ENCODE peak calls at places on chromosomes 12 and 14, in four cellular contexts. U, I, S and L are unnamed samples.

GRCh38 chr12:95784886-95785285 is 5.7 kb downstream of the NTN4 start:
- DNase-seq in U (no peak), I (no peak), S (no peak), L (no peak)

GRCh38 chr12:55034218-55034617 is 14.4 kb downstream of the NEUROD4 start:
- DNase-seq in I (no peak), S (no peak), U (no peak), L (no peak)

GRCh38 chr12:57086951-57087688 is 1.8 kb upstream of the NAB2 start:
- DNase-seq in I (peak; percentile 93), U (peak; percentile 84), S (peak; percentile 78), L (peak; percentile 52)

GRCh38 chr12:50224026-50224692 is 57.0 kb upstream of the CERS5 start:
- DNase-seq in S (no peak), U (peak; percentile 85), I (peak; percentile 61), L (peak; percentile 85)

GRCh38 chr12:130064999-130065398 is 97.3 kb upstream of the FZD10 start:
- DNase-seq in U (peak; percentile 58), I (no peak), S (no peak), L (no peak)

GRCh38 chr12:118061876-118062791 is 1.2 kb upstream of the WSB2 start:
- DNase-seq in U (peak; percentile 93), S (peak; percentile 35), I (peak; percentile 58), L (peak; percentile 62)

GRCh38 chr14:69619007-69619406 is 7.6 kb downstream of the SUSD6 start:
- DNase-seq in I (no peak), S (no peak), U (no peak), L (no peak)

GRCh38 chr12:116492703-116493324 is 66.4 kb upstream of the MAP1LC3B2 start:
- DNase-seq in I (peak; percentile 81), U (peak; percentile 88), S (no peak), L (no peak)

GRCh38 chr12:75979181-75979580 is 52.4 kb downstream of the PHLDA1 start:
- DNase-seq in U (no peak), S (no peak), I (peak; percentile 66), L (no peak)

GRCh38 chr14:88044782-88045446 is 40.0 kb downstream of the GPR65 start:
- DNase-seq in I (no peak), S (no peak), U (no peak), L (no peak)

GRCh38 chr14:74616996-74617700 is 5.1 kb upstream of the LTBP2 start:
- DNase-seq in I (no peak), U (peak; percentile 73), S (no peak), L (no peak)

GRCh38 chr14:69879175-69880047 is at the start of gene SMOC1:
- DNase-seq in I (peak; percentile 79), U (peak; percentile 73), S (peak; percentile 81), L (peak; percentile 15)

GRCh38 chr12:31897791-31898503 is 61.3 kb upstream of the RESF1 start:
- DNase-seq in I (no peak), S (no peak), U (peak; percentile 76), L (no peak)

GRCh38 chr14:36207500-36207899 is 31.0 kb upstream of the PTCSC3 start:
- DNase-seq in S (no peak), U (no peak), I (peak; percentile 10), L (no peak)

GRCh38 chr12:59595097-59595496 is 732 bp upstream of the SLC16A7 start:
- DNase-seq in S (no peak), U (no peak), I (no peak), L (no peak)

GRCh38 chr14:39015964-39016577 is 87.0 kb downstream of the SEC23A start:
- DNase-seq in U (no peak), I (peak; percentile 13), S (no peak), L (peak; percentile 15)

GRCh38 chr12:53179694-53180269 is 740 bp upstream of the ZNF740 start:
- DNase-seq in U (no peak), S (peak; percentile 15), I (no peak), L (peak; percentile 36)

GRCh38 chr14:79278798-79279644 is 932.3 kb downstream of the DIO2 start:
- DNase-seq in U (peak; percentile 97), I (peak; percentile 92), S (peak; percentile 93), L (peak; percentile 90)

GRCh38 chr14:102819790-102820330 is 42.6 kb downstream of the TRAF3 start:
- DNase-seq in I (peak; percentile 31), S (no peak), U (no peak), L (no peak)

GRCh38 chr12:46557539-46558373 is 185.2 kb upstream of the SLC38A2 start:
- DNase-seq in I (peak; percentile 59), S (no peak), U (no peak), L (no peak)

GRCh38 chr12:82937151-82937550 is 250.4 kb downstream of the TMTC2 start:
- DNase-seq in S (no peak), U (no peak), I (no peak), L (peak; percentile 9)

GRCh38 chr12:50188875-50189575 is 21.9 kb upstream of the CERS5 start:
- DNase-seq in U (no peak), I (no peak), S (no peak), L (no peak)

GRCh38 chr14:49975286-49975685 is 82.4 kb downstream of the ARF6 start:
- DNase-seq in S (no peak), I (peak; percentile 93), U (no peak), L (peak; percentile 48)

GRCh38 chr12:64780531-64781373 is 21.5 kb upstream of the GNS start:
- DNase-seq in I (no peak), S (peak; percentile 44), U (peak; percentile 40), L (peak; percentile 51)

GRCh38 chr14:106277503-106277902 is 751.1 kb downstream of the TMEM121 start:
- DNase-seq in I (no peak), S (no peak), U (no peak), L (no peak)

GRCh38 chr12:50362671-50363070 is 33.7 kb downstream of the FAM186A start:
- DNase-seq in U (no peak), I (no peak), S (no peak), L (peak; percentile 91)

GRCh38 chr14:51821822-51822221 is 38.6 kb upstream of the GNG2 start:
- DNase-seq in U (no peak), I (peak; percentile 77), S (no peak), L (no peak)

GRCh38 chr12:39935275-39935674 is 170.6 kb downstream of the SLC2A13 start:
- DNase-seq in S (no peak), I (peak; percentile 44), U (no peak), L (no peak)

GRCh38 chr12:94590428-94590827 is 59.9 kb downstream of the TMCC3 start:
- DNase-seq in S (no peak), U (peak; percentile 64), I (no peak), L (peak; percentile 3)

GRCh38 chr14:31880935-31881334 is 196.2 kb upstream of the ARHGAP5 start:
- DNase-seq in U (peak; percentile 73), S (no peak), I (peak; percentile 90), L (peak; percentile 62)

GRCh38 chr14:50321009-50321660 is 9.0 kb downstream of the DMAC2L start:
- DNase-seq in S (no peak), I (peak; percentile 98), U (peak; percentile 76), L (peak; percentile 62)

GRCh38 chr12:111440152-111440551 is 34.4 kb downstream of the SH2B3 start:
- DNase-seq in U (no peak), S (no peak), I (no peak), L (peak; percentile 43)

GRCh38 chr12:121333747-121334146 is 18.5 kb downstream of the ANAPC5 start:
- DNase-seq in U (no peak), I (no peak), S (no peak), L (no peak)

GRCh38 chr12:30806989-30807694 is 52.4 kb upstream of the CAPRIN2 start:
- DNase-seq in U (peak; percentile 89), I (peak; percentile 76), S (peak; percentile 60), L (peak; percentile 76)

GRCh38 chr12:10941916-10942607 is 3.0 kb upstream of the TAS2R14 start:
- DNase-seq in U (peak; percentile 96), I (no peak), S (no peak), L (peak; percentile 68)

GRCh38 chr12:1779783-1780182 is 40.6 kb upstream of the LRTM2 start:
- DNase-seq in S (no peak), I (peak; percentile 75), U (no peak), L (no peak)

DNA sequence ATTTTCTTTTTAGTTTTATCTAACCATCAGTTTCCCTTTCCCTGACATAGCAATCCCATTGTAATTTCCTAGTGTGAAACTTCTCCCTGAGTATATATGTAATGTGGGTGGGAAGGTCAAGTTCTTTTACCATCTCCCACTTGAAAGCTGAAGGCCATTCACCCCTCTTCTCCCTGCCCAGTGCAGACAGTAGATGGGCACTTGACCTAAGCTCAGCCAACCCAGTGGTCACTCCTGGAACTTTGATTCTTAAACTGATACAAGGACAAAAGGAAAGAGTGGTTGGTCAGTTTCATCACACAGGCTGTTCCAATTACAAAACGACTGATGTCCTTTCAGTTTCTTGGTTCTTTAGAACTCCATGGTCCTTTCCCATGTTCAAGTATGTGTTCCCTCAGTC is 8.4 kb upstream of the APOLD1 start:
- DNase-seq in S (no peak), I (no peak), U (no peak), L (no peak)
- H2BK120ac ChIP-seq in S (no peak overlapping the region), I (no peak overlapping the region), U (no peak overlapping the region), L (no peak overlapping the region)

GRCh38 chr12:4134833-4135597 is 138.5 kb upstream of the CCND2 start:
- DNase-seq in U (peak; percentile 96), S (no peak), I (no peak), L (no peak)
- H2AK5ac ChIP-seq in U (no peak overlapping the region), S (no peak overlapping the region), I (no peak overlapping the region), L (no peak overlapping the region)

DNA sequence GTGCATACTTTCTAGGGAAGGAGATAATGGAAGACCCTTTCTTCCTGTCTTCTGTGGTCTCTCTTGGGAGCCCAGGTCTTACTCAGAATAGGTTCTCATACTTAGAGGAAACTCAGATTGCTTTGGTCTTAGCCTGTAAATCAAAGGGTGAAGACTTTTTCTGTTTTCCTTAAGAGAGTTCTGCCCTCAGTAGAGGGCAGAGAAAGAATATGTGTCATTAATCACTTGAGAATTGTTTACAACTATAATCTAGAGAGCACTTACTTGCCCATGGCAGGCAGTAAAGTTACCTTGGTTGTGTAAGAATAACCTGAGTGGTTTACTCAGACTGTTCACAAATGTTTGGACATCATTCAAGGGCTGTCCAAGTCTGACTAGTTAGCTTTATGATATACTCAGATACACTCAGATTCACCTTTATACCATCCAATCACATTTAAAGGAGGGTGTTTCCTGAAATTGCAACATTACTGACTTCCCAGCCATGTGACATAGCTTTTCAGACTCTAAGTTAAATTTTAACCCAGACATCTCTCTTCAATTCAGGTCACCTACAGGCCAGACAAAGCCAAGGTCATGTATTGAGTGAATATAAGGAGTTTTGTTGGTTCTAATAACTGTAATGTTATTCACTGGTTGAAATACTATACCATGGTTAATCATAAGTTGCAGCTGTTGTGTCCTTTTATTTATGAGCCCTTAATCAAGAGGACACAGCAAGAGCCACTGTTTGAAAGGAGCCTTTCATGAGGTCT is 372.2 kb downstream of the RAD51B start:
- DNase-seq in I (peak; percentile 37), U (no peak), S (no peak), L (no peak)
- H3K27ac ChIP-seq in I (no peak overlapping the region), U (no peak overlapping the region), S (no peak overlapping the region), L (no peak overlapping the region)

GRCh38 chr14:24096545-24097181 is 2.6 kb downstream of the PCK2 start:
- DNase-seq in U (no peak), I (no peak), S (no peak), L (no peak)
- H2BK120ac ChIP-seq in U (no peak overlapping the region), I (no peak overlapping the region), S (no peak overlapping the region), L (no peak overlapping the region)

GRCh38 chr12:124519741-124520140 is 47.7 kb downstream of the NCOR2 start:
- DNase-seq in I (no peak), U (no peak), S (no peak), L (no peak)

GRCh38 chr12:124520258-124520657 is 47.2 kb downstream of the NCOR2 start:
- DNase-seq in I (peak; percentile 29), S (no peak), U (no peak), L (peak; percentile 53)

GRCh38 chr12:124516850-124517249 is 50.6 kb downstream of the NCOR2 start:
- DNase-seq in S (no peak), I (no peak), U (no peak), L (no peak)

GRCh38 chr12:124517260-124518050 is 50.0 kb downstream of the NCOR2 start:
- DNase-seq in I (peak; percentile 38), U (no peak), S (no peak), L (no peak)

GRCh38 chr12:124518051-124518932 is 49.1 kb downstream of the NCOR2 start:
- DNase-seq in S (peak; percentile 75), I (peak; percentile 99), U (peak; percentile 63), L (no peak)
- H2AK5ac ChIP-seq in S (peak overlapping the region; percentile 99), I (peak overlapping the region; percentile 47), U (no peak overlapping the region), L (peak overlapping the region; percentile 11)